ENCODE peak calls at places on chromosomes 11 and 22, in seven cellular contexts. One of them, this sample, is unnamed.

GRCh38 chr11:124079631-124080318 is 35.5 kb upstream of the VWA5A start:
- DNase-seq in GM12891: no peak
- DNase-seq in H1: no peak
- DNase-seq in HepG2: no peak
- DNase-seq in SK-N-SH: no peak
- DNase-seq in K562: peak
- DNase-seq in GM12878: no peak
- DNase-seq in this sample: no peak

GRCh38 chr11:18749681-18750319 is 23.8 kb upstream of the IGSF22 start:
- DNase-seq in GM12891: no peak
- DNase-seq in GM12878: no peak
- DNase-seq in HepG2: peak
- DNase-seq in K562: no peak
- DNase-seq in H1: no peak
- DNase-seq in SK-N-SH: peak
- DNase-seq in this sample: no peak

GRCh38 chr11:62190011-62190410 is at the start of gene SCGB1D1:
- DNase-seq in SK-N-SH: no peak
- DNase-seq in GM12891: no peak
- DNase-seq in HepG2: no peak
- DNase-seq in K562: no peak
- DNase-seq in GM12878: no peak
- DNase-seq in H1: no peak
- DNase-seq in this sample: no peak

GRCh38 chr11:37972691-37973090 is 1374.7 kb upstream of the RAG2 start:
- DNase-seq in SK-N-SH: no peak
- DNase-seq in HepG2: no peak
- DNase-seq in H1: no peak
- DNase-seq in K562: no peak
- DNase-seq in GM12878: no peak
- DNase-seq in GM12891: no peak
- DNase-seq in this sample: no peak

GRCh38 chr22:17808688-17809403 is 34.6 kb upstream of the BID start:
- DNase-seq in GM12878: no peak
- DNase-seq in HepG2: no peak
- DNase-seq in GM12891: no peak
- DNase-seq in K562: no peak
- DNase-seq in H1: no peak
- DNase-seq in SK-N-SH: no peak
- DNase-seq in this sample: no peak

GRCh38 chr11:78952188-78952587 is 377.5 kb upstream of the NARS2 start:
- DNase-seq in HepG2: no peak
- DNase-seq in SK-N-SH: no peak
- DNase-seq in GM12891: no peak
- DNase-seq in GM12878: no peak
- DNase-seq in H1: no peak
- DNase-seq in K562: no peak
- DNase-seq in this sample: no peak

GRCh38 chr11:69796063-69796462 is 20.9 kb upstream of the FGF4 start:
- DNase-seq in SK-N-SH: no peak
- DNase-seq in GM12878: no peak
- DNase-seq in HepG2: no peak
- DNase-seq in GM12891: no peak
- DNase-seq in H1: no peak
- DNase-seq in K562: no peak
- DNase-seq in this sample: no peak

GRCh38 chr11:126337121-126337471 is 18.4 kb upstream of the ST3GAL4 start:
- DNase-seq in GM12891: no peak
- DNase-seq in K562: no peak
- DNase-seq in GM12878: no peak
- DNase-seq in H1: no peak
- DNase-seq in HepG2: no peak
- DNase-seq in SK-N-SH: no peak
- DNase-seq in this sample: no peak

GRCh38 chr22:20111045-20111688 is 4.7 kb upstream of the RANBP1 start:
- DNase-seq in K562: peak
- DNase-seq in SK-N-SH: peak
- DNase-seq in H1: no peak
- DNase-seq in GM12891: peak
- DNase-seq in GM12878: no peak
- DNase-seq in HepG2: peak
- DNase-seq in this sample: peak

GRCh38 chr11:57792060-57792541 is 30.5 kb downstream of the CTNND1 start:
- DNase-seq in GM12891: peak
- DNase-seq in HepG2: no peak
- DNase-seq in GM12878: peak
- DNase-seq in K562: no peak
- DNase-seq in SK-N-SH: no peak
- DNase-seq in H1: no peak
- DNase-seq in this sample: peak

GRCh38 chr11:125071408-125071807 is 8.3 kb downstream of the SLC37A2 start:
- DNase-seq in HepG2: no peak
- DNase-seq in SK-N-SH: peak
- DNase-seq in K562: no peak
- DNase-seq in GM12878: no peak
- DNase-seq in H1: no peak
- DNase-seq in GM12891: no peak
- DNase-seq in this sample: no peak

GRCh38 chr11:73168925-73169579 is 26.9 kb upstream of the FCHSD2 start:
- DNase-seq in GM12878: no peak
- DNase-seq in K562: no peak
- DNase-seq in HepG2: peak
- DNase-seq in SK-N-SH: no peak
- DNase-seq in GM12891: no peak
- DNase-seq in H1: no peak
- DNase-seq in this sample: no peak

GRCh38 chr11:73164803-73165542 is 22.9 kb upstream of the FCHSD2 start:
- DNase-seq in GM12878: no peak
- DNase-seq in HepG2: no peak
- DNase-seq in GM12891: no peak
- DNase-seq in K562: no peak
- DNase-seq in H1: no peak
- DNase-seq in SK-N-SH: no peak
- DNase-seq in this sample: no peak

GRCh38 chr11:73170140-73170539 is 28.0 kb upstream of the FCHSD2 start:
- DNase-seq in SK-N-SH: no peak
- DNase-seq in HepG2: no peak
- DNase-seq in K562: no peak
- DNase-seq in GM12878: no peak
- DNase-seq in GM12891: no peak
- DNase-seq in H1: no peak
- DNase-seq in this sample: no peak

GRCh38 chr11:73163638-73164174 is 21.6 kb upstream of the FCHSD2 start:
- DNase-seq in H1: no peak
- DNase-seq in K562: no peak
- DNase-seq in GM12878: no peak
- DNase-seq in SK-N-SH: no peak
- DNase-seq in GM12891: no peak
- DNase-seq in HepG2: peak
- DNase-seq in this sample: no peak

GRCh38 chr11:73167555-73167954 is 25.4 kb upstream of the FCHSD2 start:
- DNase-seq in K562: no peak
- DNase-seq in H1: no peak
- DNase-seq in HepG2: no peak
- DNase-seq in GM12878: no peak
- DNase-seq in SK-N-SH: no peak
- DNase-seq in GM12891: no peak
- DNase-seq in this sample: no peak
- TF ChIP-seq POLR2AphosphoS5 in K562: no peak
- TF ChIP-seq POLR2AphosphoS5 in H1: no peak
- TF ChIP-seq POLR2AphosphoS5 in HepG2: no peak
- TF ChIP-seq POLR2AphosphoS5 in GM12878: no peak
- TF ChIP-seq POLR2AphosphoS5 in SK-N-SH: no peak
- TF ChIP-seq POLR2AphosphoS5 in GM12891: no peak
- TF ChIP-seq POLR2AphosphoS5 in this sample: no peak

DNA sequence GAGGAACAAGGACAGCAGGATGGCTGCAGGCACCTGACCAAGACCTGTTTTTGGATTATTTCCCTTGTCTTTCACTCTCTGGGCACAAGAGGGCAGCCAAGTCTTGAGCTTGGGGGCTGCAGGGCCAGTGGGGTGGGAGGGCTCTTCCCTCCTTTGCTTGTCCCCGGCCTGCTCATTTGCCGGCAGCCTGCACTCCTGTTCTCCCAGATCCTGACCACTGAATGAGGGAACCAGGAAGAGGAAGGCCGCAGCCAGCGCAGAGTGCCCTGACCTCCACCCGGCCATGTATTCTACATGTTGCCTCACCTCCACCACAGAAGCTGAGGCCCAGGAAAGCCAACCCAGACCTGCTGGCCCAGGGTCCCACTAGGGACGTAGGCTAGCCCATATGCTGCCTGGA is 15.5 kb upstream of the NNMT start:
- DNase-seq in H1: peak
- DNase-seq in SK-N-SH: peak
- DNase-seq in GM12891: no peak
- DNase-seq in K562: peak
- DNase-seq in HepG2: peak
- DNase-seq in GM12878: no peak
- DNase-seq in this sample: no peak
- TF ChIP-seq TAF1 in H1: peak
- TF ChIP-seq TAF1 in SK-N-SH: no peak
- TF ChIP-seq TAF1 in GM12891: no peak
- TF ChIP-seq TAF1 in K562: no peak
- TF ChIP-seq TAF1 in HepG2: no peak
- TF ChIP-seq TAF1 in GM12878: no peak
- TF ChIP-seq TAF1 in this sample: no peak

GRCh38 chr22:49968313-49968830 is 7.8 kb downstream of the PIM3 start:
- DNase-seq in GM12891: no peak
- DNase-seq in H1: no peak
- DNase-seq in HepG2: no peak
- DNase-seq in GM12878: no peak
- DNase-seq in SK-N-SH: peak
- DNase-seq in K562: no peak
- DNase-seq in this sample: no peak

GRCh38 chr22:49968831-49969661 is 8.5 kb downstream of the PIM3 start:
- DNase-seq in GM12891: no peak
- DNase-seq in HepG2: no peak
- DNase-seq in K562: no peak
- DNase-seq in SK-N-SH: peak
- DNase-seq in GM12878: no peak
- DNase-seq in H1: no peak
- DNase-seq in this sample: no peak

GRCh38 chr22:49966716-49967332 is 6.3 kb downstream of the PIM3 start:
- DNase-seq in H1: no peak
- DNase-seq in GM12891: no peak
- DNase-seq in SK-N-SH: peak
- DNase-seq in GM12878: no peak
- DNase-seq in K562: no peak
- DNase-seq in HepG2: peak
- DNase-seq in this sample: no peak

GRCh38 chr22:49966041-49966715 is 5.6 kb downstream of the PIM3 start:
- DNase-seq in HepG2: no peak
- DNase-seq in K562: no peak
- DNase-seq in GM12878: no peak
- DNase-seq in H1: no peak
- DNase-seq in GM12891: no peak
- DNase-seq in SK-N-SH: peak
- DNase-seq in this sample: no peak

GRCh38 chr22:49967333-49968241 is 7.0 kb downstream of the PIM3 start:
- DNase-seq in H1: no peak
- DNase-seq in HepG2: peak
- DNase-seq in GM12891: peak
- DNase-seq in SK-N-SH: peak
- DNase-seq in K562: no peak
- DNase-seq in GM12878: no peak
- DNase-seq in this sample: peak
- TF ChIP-seq POLR2AphosphoS5 in H1: no peak
- TF ChIP-seq POLR2AphosphoS5 in HepG2: peak
- TF ChIP-seq POLR2AphosphoS5 in GM12891: no peak
- TF ChIP-seq POLR2AphosphoS5 in SK-N-SH: no peak
- TF ChIP-seq POLR2AphosphoS5 in K562: no peak
- TF ChIP-seq POLR2AphosphoS5 in GM12878: peak
- TF ChIP-seq POLR2AphosphoS5 in this sample: no peak

GRCh38 chr11:42631223-42631843 is 680.5 kb upstream of the API5 start:
- DNase-seq in GM12891: no peak
- DNase-seq in SK-N-SH: peak
- DNase-seq in K562: no peak
- DNase-seq in GM12878: no peak
- DNase-seq in H1: no peak
- DNase-seq in HepG2: peak
- DNase-seq in this sample: no peak
- TF ChIP-seq TAF1 in GM12891: no peak
- TF ChIP-seq TAF1 in SK-N-SH: no peak
- TF ChIP-seq TAF1 in K562: no peak
- TF ChIP-seq TAF1 in GM12878: no peak
- TF ChIP-seq TAF1 in H1: no peak
- TF ChIP-seq TAF1 in HepG2: no peak
- TF ChIP-seq TAF1 in this sample: no peak

DNA sequence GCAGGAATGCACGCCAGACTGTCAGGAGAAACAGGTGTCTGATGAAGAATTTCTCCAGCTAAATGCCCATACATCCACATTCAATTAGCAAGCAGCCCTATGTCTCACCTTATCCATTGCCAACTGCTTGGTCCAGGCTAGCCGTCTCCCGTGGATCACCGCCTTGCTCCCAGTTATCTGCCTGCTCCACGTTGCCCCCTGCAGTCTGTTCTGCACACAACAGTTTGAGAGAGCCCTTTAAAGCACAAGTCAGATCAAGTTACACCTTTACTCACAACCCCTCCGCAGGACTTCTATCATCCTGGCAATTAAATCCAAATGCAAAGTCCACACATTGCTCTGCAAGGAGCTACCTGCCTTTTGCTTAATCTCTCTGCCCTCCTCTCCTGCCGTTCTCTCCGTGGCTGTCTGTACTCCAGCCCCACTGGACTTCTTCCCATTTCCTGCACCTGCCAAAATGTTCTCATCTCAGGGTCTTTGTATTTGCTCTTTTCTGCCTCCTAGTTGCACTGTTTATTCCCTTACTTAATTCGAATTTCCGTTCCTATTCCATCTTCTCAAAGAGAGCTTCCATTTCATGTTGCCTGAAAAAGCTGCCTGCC is 185.3 kb upstream of the LARGE1 start:
- DNase-seq in H1: peak
- DNase-seq in SK-N-SH: peak
- DNase-seq in GM12878: no peak
- DNase-seq in K562: no peak
- DNase-seq in HepG2: peak
- DNase-seq in GM12891: no peak
- DNase-seq in this sample: no peak
- TF ChIP-seq POLR2AphosphoS5 in H1: no peak
- TF ChIP-seq POLR2AphosphoS5 in SK-N-SH: no peak
- TF ChIP-seq POLR2AphosphoS5 in GM12878: no peak
- TF ChIP-seq POLR2AphosphoS5 in K562: no peak
- TF ChIP-seq POLR2AphosphoS5 in HepG2: no peak
- TF ChIP-seq POLR2AphosphoS5 in GM12891: no peak
- TF ChIP-seq POLR2AphosphoS5 in this sample: no peak

GRCh38 chr11:790721-791564 is 1.1 kb upstream of the CEND1 start:
- DNase-seq in H1: no peak
- DNase-seq in GM12878: no peak
- DNase-seq in HepG2: no peak
- DNase-seq in SK-N-SH: peak
- DNase-seq in K562: no peak
- DNase-seq in GM12891: no peak
- DNase-seq in this sample: no peak
- TF ChIP-seq TAF1 in H1: no peak
- TF ChIP-seq TAF1 in GM12878: no peak
- TF ChIP-seq TAF1 in HepG2: no peak
- TF ChIP-seq TAF1 in SK-N-SH: no peak
- TF ChIP-seq TAF1 in K562: no peak
- TF ChIP-seq TAF1 in GM12891: no peak
- TF ChIP-seq TAF1 in this sample: no peak

GRCh38 chr22:40472579-40472978 is 102.2 kb downstream of the SGSM3 start:
- DNase-seq in K562: no peak
- DNase-seq in SK-N-SH: no peak
- DNase-seq in H1: no peak
- DNase-seq in GM12891: no peak
- DNase-seq in GM12878: no peak
- DNase-seq in HepG2: no peak
- DNase-seq in this sample: no peak
- TF ChIP-seq POLR2AphosphoS5 in K562: no peak
- TF ChIP-seq POLR2AphosphoS5 in SK-N-SH: no peak
- TF ChIP-seq POLR2AphosphoS5 in H1: no peak
- TF ChIP-seq POLR2AphosphoS5 in GM12891: no peak
- TF ChIP-seq POLR2AphosphoS5 in GM12878: no peak
- TF ChIP-seq POLR2AphosphoS5 in HepG2: no peak
- TF ChIP-seq POLR2AphosphoS5 in this sample: no peak

This sample was measured in GM12892.